ENCODE peak calls at places on chromosomes 11 and 22, in nine cellular contexts. F is CD4-positive, alpha-beta T cell; Y is A549; C is mesenchymal stem cell; K is Kasumi-1; B is H54; T is fibroblast of pulmonary artery; Z is cardiac septum; U is myocyte. H is an unnamed sample.

GRCh38 chr11:76629853-76630599 is 40.5 kb downstream of the LRRC32 start:
- DNase-seq in F (no peak), Y (no peak), C (no peak), K (peak), B (no peak), T (peak), Z (peak), U (no peak), H (peak)

GRCh38 chr22:43862074-43862881 is at the start of gene SULT4A1:
- DNase-seq in F (no peak), Y (no peak), C (peak), K (no peak), B (no peak), T (peak), Z (peak), U (no peak), H (no peak)

GRCh38 chr11:96333076-96333744 is 9.8 kb downstream of the MAML2 start:
- DNase-seq in F (no peak), Y (no peak), C (no peak), K (no peak), B (no peak), T (no peak), Z (no peak), U (no peak), H (no peak)

GRCh38 chr11:40292636-40293585 is 1166.5 kb downstream of the LRRC4C start:
- DNase-seq in F (no peak), Y (no peak), C (peak), K (no peak), B (no peak), T (peak), Z (no peak), U (no peak), H (no peak)

GRCh38 chr11:1367721-1368120 is 22.0 kb upstream of the BRSK2 start:
- DNase-seq in F (no peak), Y (no peak), C (no peak), K (no peak), B (no peak), T (no peak), Z (no peak), U (no peak), H (no peak)

GRCh38 chr22:49295851-49296560 is 531.7 kb downstream of the BRD1 start:
- DNase-seq in F (no peak), Y (no peak), C (no peak), K (no peak), B (no peak), T (no peak), Z (peak), U (no peak), H (no peak)

GRCh38 chr11:83007909-83008580 is 63.7 kb downstream of the RAB30 start:
- DNase-seq in F (no peak), Y (no peak), C (peak), K (no peak), B (no peak), T (peak), Z (peak), U (no peak), H (no peak)

GRCh38 chr11:72242141-72242540 is 1.8 kb downstream of the PHOX2A start:
- DNase-seq in F (no peak), Y (no peak), C (no peak), K (no peak), B (no peak), T (no peak), Z (no peak), U (no peak), H (no peak)

H was measured in HL-60.